ENCODE peak calls at places on chromosomes 16 and 17, in four cellular contexts. X is GM12891, Q is H1, G is spleen. T is an unnamed sample.

GRCh38 chr16:27267037-27267677 is 1.4 kb downstream of the NSMCE1 start:
- DNase-seq in Q (no peak), X (no peak), G (no peak), T (no peak)

GRCh38 chr17:66415366-66416206 is 113.2 kb downstream of the PRKCA start:
- DNase-seq in Q (no peak), G (no peak), X (no peak), T (no peak)

GRCh38 chr17:2571523-2572303 is 21.7 kb upstream of the PAFAH1B1 start:
- DNase-seq in Q (no peak), G (no peak), X (peak; percentile 37), T (no peak)

GRCh38 chr17:43784068-43784467 is 3.8 kb downstream of the CFAP97D1 start:
- DNase-seq in X (no peak), G (no peak), Q (no peak), T (no peak)

GRCh38 chr17:4593021-4593797 is 8.9 kb downstream of the SMTNL2 start:
- DNase-seq in X (no peak), Q (no peak), G (no peak), T (no peak)

GRCh38 chr17:79981090-79981489 is 54.6 kb downstream of the TBC1D16 start:
- DNase-seq in X (no peak), Q (no peak), G (peak; percentile 51), T (no peak)

GRCh38 chr17:17345686-17346427 is 42.7 kb downstream of the NT5M start:
- DNase-seq in Q (no peak), X (no peak), G (peak; percentile 48), T (peak; percentile 34)

GRCh38 chr16:22055881-22056280 is 36.5 kb upstream of the VWA3A start:
- DNase-seq in X (no peak), Q (no peak), G (no peak), T (no peak)

GRCh38 chr17:48219605-48220004 is 112.0 kb downstream of the SNX11 start:
- DNase-seq in G (no peak), Q (no peak), X (no peak), T (no peak)

GRCh38 chr17:36493956-36494355 is 7.5 kb downstream of the ZNHIT3 start:
- DNase-seq in G (no peak), Q (no peak), X (no peak), T (no peak)

GRCh38 chr16:57001026-57001669 is 11.8 kb downstream of the NLRC5 start:
- DNase-seq in X (no peak), G (peak; percentile 70), Q (no peak), T (no peak)

GRCh38 chr17:38619937-38620550 is 14.3 kb upstream of the SRCIN1 start:
- DNase-seq in Q (no peak), X (no peak), G (peak; percentile 14), T (no peak)

GRCh38 chr17:32350662-32351418 is 883 bp downstream of the ZNF207 start:
- DNase-seq in X (no peak), G (no peak), Q (no peak), T (no peak)

GRCh38 chr16:75804368-75804767 is 78.1 kb upstream of the CPHXL start:
- DNase-seq in G (no peak), X (no peak), Q (no peak), T (no peak)

GRCh38 chr17:81244358-81245023 is 5.4 kb downstream of the NDUFAF8 start:
- DNase-seq in X (no peak), G (peak; percentile 73), Q (no peak), T (no peak)

GRCh38 chr17:82737981-82738877 is 2.8 kb downstream of the FN3K start:
- DNase-seq in G (no peak), Q (no peak), X (no peak), T (no peak)

GRCh38 chr17:64442550-64442971 is 6.4 kb upstream of the MILR1 start:
- DNase-seq in Q (no peak), X (no peak), G (peak; percentile 81), T (no peak)

GRCh38 chr17:72333570-72333969 is 212.8 kb downstream of the SOX9 start:
- DNase-seq in G (no peak), X (no peak), Q (no peak), T (no peak)

GRCh38 chr17:6460531-6461161 is 16.4 kb downstream of the PIMREG start:
- DNase-seq in G (peak; percentile 19), X (no peak), Q (no peak), T (no peak)

GRCh38 chr17:43791589-43791988 is 11.4 kb downstream of the CFAP97D1 start:
- DNase-seq in G (no peak), Q (no peak), X (no peak), T (no peak)

GRCh38 chr17:2500446-2500845 is 11.2 kb downstream of the METTL16 start:
- DNase-seq in X (no peak), G (no peak), Q (no peak), T (no peak)

GRCh38 chr16:30715777-30716445 is 16.9 kb downstream of the SRCAP start:
- DNase-seq in X (no peak), G (peak; percentile 51), Q (no peak), T (no peak)

GRCh38 chr16:85555549-85556455 is 57.3 kb upstream of the GSE1 start:
- DNase-seq in X (no peak), Q (no peak), G (no peak), T (no peak)

GRCh38 chr16:69711115-69711740 is 15.1 kb downstream of the NQO1 start:
- DNase-seq in Q (no peak), G (no peak), X (no peak), T (peak; percentile 73)

GRCh38 chr17:50100921-50101345 is 5.8 kb downstream of the PDK2 start:
- DNase-seq in X (no peak), G (no peak), Q (no peak), T (no peak)

GRCh38 chr17:76079577-76080206 is 710 bp downstream of the ZACN start:
- DNase-seq in Q (no peak), X (peak; percentile 21), G (no peak), T (no peak)

GRCh38 chr16:49165025-49165424 is 116.6 kb downstream of the CBLN1 start:
- DNase-seq in G (no peak), X (no peak), Q (no peak), T (no peak)

GRCh38 chr17:6857336-6857735 is 25.8 kb upstream of the TEKT1 start:
- DNase-seq in G (no peak), X (no peak), Q (no peak), T (no peak)

GRCh38 chr16:28309811-28310311 is 17.5 kb downstream of the SBK1 start:
- DNase-seq in X (no peak), Q (no peak), G (peak; percentile 92), T (no peak)

DNA sequence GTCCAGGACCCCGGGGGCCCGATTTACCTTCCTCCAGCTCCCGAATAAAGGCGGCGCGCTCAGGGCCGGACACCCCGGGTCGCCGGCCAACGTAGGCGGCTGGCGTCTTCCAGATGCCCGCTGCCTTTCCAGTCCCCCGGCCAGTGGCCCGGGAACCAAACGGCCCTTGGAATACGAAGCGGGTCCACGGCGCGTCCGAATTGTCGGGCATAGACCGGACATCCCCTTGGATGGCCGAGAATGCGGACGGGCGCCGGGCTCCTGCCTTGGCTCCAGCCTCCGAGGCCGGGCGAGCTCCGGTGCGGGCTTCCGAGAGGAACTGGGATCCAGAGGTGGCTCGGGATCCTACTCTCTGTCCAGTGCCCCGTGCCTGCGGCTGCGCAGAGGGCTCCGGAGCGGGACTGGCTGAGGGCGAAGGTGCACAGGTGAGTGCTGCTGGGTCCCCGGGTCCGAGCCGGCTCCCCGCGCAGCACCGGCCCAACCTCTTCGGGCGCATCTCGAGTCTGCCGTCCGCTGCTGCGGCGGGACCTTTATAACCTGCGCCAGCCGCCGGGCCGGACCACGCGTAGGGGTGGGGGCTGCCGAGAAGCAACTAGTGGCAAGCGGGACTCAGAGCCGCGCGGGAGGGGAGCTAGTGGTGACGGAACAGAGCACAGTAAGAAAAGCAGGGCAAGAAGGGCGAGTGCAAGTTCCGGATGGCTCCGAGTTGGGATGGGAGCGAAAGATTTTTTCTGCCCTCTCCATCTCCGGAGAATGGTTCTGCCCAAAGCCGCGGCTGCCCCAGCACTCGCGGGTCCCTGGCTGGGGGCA is at the start of gene HAP1:
- DNase-seq in G (no peak), Q (peak; percentile 33), X (no peak), T (no peak)
- TF ChIP-seq POLR2AphosphoS5 in G (peak; percentile 81), Q (peak; percentile 95), X (no peak), T (no peak)

DNA sequence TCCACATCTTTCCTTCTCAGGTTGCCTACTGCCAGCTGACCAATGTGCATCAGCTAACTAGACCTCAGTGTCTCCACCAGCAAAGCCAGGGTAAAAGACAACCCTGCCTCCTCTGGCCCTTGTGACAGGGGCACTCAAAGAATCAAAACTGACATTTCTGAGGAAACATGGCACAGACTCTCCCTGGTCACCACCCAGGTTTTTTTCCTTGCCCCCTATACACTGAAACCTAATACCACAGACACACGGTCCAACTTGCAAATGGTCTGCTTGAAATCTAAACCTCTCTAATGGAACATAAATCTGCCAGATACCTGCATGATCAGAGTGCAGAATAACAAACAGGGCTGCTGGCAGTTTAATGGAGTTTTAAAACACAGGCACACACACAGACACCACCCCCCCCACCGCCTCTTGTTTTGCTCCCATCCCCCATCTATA is 19.5 kb upstream of the CORO6 start:
- DNase-seq in X (no peak), Q (no peak), G (no peak), T (no peak)
- TF ChIP-seq POLR2AphosphoS5 in X (no peak), Q (no peak), G (no peak), T (no peak)

DNA sequence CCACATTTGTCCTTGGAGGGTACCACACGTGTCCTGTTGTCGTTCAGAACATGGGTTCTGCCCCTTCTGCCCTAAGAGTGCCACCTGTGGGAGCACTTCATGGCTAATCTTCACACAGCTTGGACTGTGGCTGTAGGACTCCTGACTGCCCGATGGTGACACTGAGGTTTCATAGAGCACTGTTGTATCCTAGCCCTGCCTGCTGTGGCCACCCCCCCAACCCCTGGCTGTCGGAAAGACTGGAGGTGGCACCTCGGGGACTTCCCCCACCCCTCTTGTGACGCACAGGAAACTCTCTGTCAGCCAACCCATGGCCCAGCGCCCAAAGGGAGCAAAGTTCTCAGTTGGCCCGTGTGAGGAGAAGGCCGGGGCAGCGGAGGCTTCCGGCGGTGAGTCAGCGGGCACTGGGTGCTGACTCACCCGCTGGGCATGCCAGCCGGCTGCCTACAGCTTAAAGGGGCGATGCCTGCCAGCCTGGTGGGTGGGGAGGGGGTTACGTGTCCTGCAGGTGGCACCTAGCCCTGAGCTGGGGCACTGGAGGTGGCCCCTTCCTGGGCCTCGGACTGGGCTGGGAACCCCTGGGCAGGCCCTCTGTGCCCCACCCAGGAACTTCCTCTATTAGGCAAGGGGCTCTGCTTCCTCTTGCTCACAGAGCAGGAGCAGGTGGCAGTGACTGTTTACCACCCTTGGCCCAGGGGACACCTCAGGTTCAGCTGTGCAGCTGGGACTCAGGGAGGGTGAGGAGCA is 3.4 kb downstream of the MAP2K3 start:
- DNase-seq in Q (no peak), G (peak; percentile 98), X (no peak), T (peak; percentile 95)
- TF ChIP-seq POLR2AphosphoS5 in Q (no peak), G (peak; percentile 98), X (peak; percentile 33), T (peak; percentile 73)

GRCh38 chr17:27414271-27414670 is 42.0 kb upstream of the KSR1 start:
- DNase-seq in X (no peak), Q (no peak), G (no peak), T (no peak)

GRCh38 chr17:27413295-27413694 is 43.0 kb upstream of the KSR1 start:
- DNase-seq in G (no peak), Q (no peak), X (no peak), T (no peak)

GRCh38 chr17:27413792-27414191 is 42.5 kb upstream of the KSR1 start:
- DNase-seq in X (no peak), Q (no peak), G (no peak), T (no peak)

GRCh38 chr17:27415090-27415795 is 41.0 kb upstream of the KSR1 start:
- DNase-seq in X (no peak), G (no peak), Q (no peak), T (no peak)

DNA sequence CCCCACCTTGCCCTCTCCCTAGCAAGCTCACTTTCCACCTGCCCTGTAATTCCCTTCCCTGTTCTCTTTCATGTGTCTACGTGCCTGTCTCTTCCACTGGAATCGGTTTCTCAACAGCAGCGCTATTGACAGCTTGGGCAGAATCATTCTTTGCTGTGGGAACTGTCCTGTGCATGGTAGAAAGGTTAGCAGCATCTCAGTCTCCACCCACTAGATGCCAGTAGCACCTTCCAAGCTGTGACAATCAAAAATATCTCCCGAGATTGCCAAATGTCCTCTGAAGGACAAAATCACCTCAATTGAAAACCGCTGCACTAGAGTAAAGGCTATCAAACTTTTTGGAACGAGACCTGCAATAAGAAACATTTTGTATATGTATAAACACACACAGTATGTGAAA is 41.6 kb upstream of the KSR1 start:
- DNase-seq in X (no peak), G (no peak), Q (no peak), T (no peak)
- TF ChIP-seq POLR2AphosphoS5 in X (no peak), G (no peak), Q (no peak), T (no peak)